ENCODE peak calls at places on chromosomes 5 and 9, in five cellular contexts. One of them, this sample, is unnamed.

GRCh38 chr5:158886086-158886485 is 213.6 kb downstream of the EBF1 start:
- DNase-seq in HCT116: no peak
- DNase-seq in HepG2: no peak
- DNase-seq in K562: no peak
- DNase-seq in GM12878: no peak
- DNase-seq in this sample: no peak

GRCh38 chr5:24365406-24365805 is 279.4 kb downstream of the CDH10 start:
- DNase-seq in HCT116: no peak
- DNase-seq in HepG2: no peak
- DNase-seq in K562: no peak
- DNase-seq in GM12878: no peak
- DNase-seq in this sample: no peak

GRCh38 chr5:79133121-79133656 is 21.6 kb downstream of the BHMT start:
- DNase-seq in HCT116: peak; percentile 45
- DNase-seq in HepG2: peak; percentile 7
- DNase-seq in K562: peak; percentile 15
- DNase-seq in GM12878: no peak
- DNase-seq in this sample: no peak

GRCh38 chr5:163104496-163104895 is 332.9 kb upstream of the CCNG1 start:
- DNase-seq in HCT116: no peak
- DNase-seq in HepG2: no peak
- DNase-seq in K562: no peak
- DNase-seq in GM12878: no peak
- DNase-seq in this sample: no peak

GRCh38 chr5:150303070-150303595 is 428 bp upstream of the ARSI start:
- DNase-seq in HCT116: no peak
- DNase-seq in HepG2: no peak
- DNase-seq in K562: no peak
- DNase-seq in GM12878: no peak
- DNase-seq in this sample: no peak

GRCh38 chr5:1409386-1410110 is 35.7 kb downstream of the SLC6A3 start:
- DNase-seq in HCT116: no peak
- DNase-seq in HepG2: no peak
- DNase-seq in K562: peak; percentile 72
- DNase-seq in GM12878: no peak
- DNase-seq in this sample: peak; percentile 11

GRCh38 chr5:18202147-18202546 is 567.9 kb downstream of the TAF11L14 start:
- DNase-seq in HCT116: no peak
- DNase-seq in HepG2: no peak
- DNase-seq in K562: no peak
- DNase-seq in GM12878: no peak
- DNase-seq in this sample: no peak

GRCh38 chr5:101942321-101942882 is 353.7 kb downstream of the SLCO4C1 start:
- DNase-seq in HCT116: peak; percentile 27
- DNase-seq in HepG2: peak; percentile 27
- DNase-seq in K562: no peak
- DNase-seq in GM12878: no peak
- DNase-seq in this sample: peak; percentile 22

GRCh38 chr5:172453986-172454354 is 355 bp downstream of the SH3PXD2B start:
- DNase-seq in HCT116: no peak
- DNase-seq in HepG2: no peak
- DNase-seq in K562: peak; percentile 38
- DNase-seq in GM12878: no peak
- DNase-seq in this sample: no peak

GRCh38 chr9:110536802-110537201 is 42.7 kb downstream of the SVEP1 start:
- DNase-seq in HCT116: no peak
- DNase-seq in HepG2: no peak
- DNase-seq in K562: no peak
- DNase-seq in GM12878: no peak
- DNase-seq in this sample: no peak

GRCh38 chr9:101585740-101586139 is 9.0 kb downstream of the PPP3R2 start:
- DNase-seq in HCT116: no peak
- DNase-seq in HepG2: no peak
- DNase-seq in K562: no peak
- DNase-seq in GM12878: no peak
- DNase-seq in this sample: no peak

GRCh38 chr5:82777106-82777505 is 300.1 kb downstream of the TMEM167A start:
- DNase-seq in HCT116: no peak
- DNase-seq in HepG2: no peak
- DNase-seq in K562: no peak
- DNase-seq in GM12878: no peak
- DNase-seq in this sample: no peak

GRCh38 chr5:149434162-149435014 is 55.3 kb upstream of the IL17B start:
- DNase-seq in HCT116: no peak
- DNase-seq in HepG2: no peak
- DNase-seq in K562: peak; percentile 84
- DNase-seq in GM12878: no peak
- DNase-seq in this sample: no peak

GRCh38 chr5:95572016-95572415 is 17.1 kb downstream of the ARSK start:
- DNase-seq in HCT116: no peak
- DNase-seq in HepG2: no peak
- DNase-seq in K562: no peak
- DNase-seq in GM12878: no peak
- DNase-seq in this sample: no peak

GRCh38 chr9:27572566-27572917 is 739 bp downstream of the C9orf72 start:
- DNase-seq in HCT116: no peak
- DNase-seq in HepG2: peak; percentile 30
- DNase-seq in K562: no peak
- DNase-seq in GM12878: no peak
- DNase-seq in this sample: peak; percentile 57

GRCh38 chr9:95373069-95373681 is 55.7 kb upstream of the FANCC start:
- DNase-seq in HCT116: no peak
- DNase-seq in HepG2: no peak
- DNase-seq in K562: no peak
- DNase-seq in GM12878: no peak
- DNase-seq in this sample: no peak

GRCh38 chr9:133235549-133236222 is 26.6 kb upstream of the OBP2B start:
- DNase-seq in HCT116: no peak
- DNase-seq in HepG2: no peak
- DNase-seq in K562: no peak
- DNase-seq in GM12878: no peak
- DNase-seq in this sample: no peak

GRCh38 chr9:138044485-138045383 is 167.2 kb downstream of the CACNA1B start:
- DNase-seq in HCT116: no peak
- DNase-seq in HepG2: no peak
- DNase-seq in K562: no peak
- DNase-seq in GM12878: no peak
- DNase-seq in this sample: no peak

GRCh38 chr5:33272288-33272687 is 168.5 kb upstream of the TARS1 start:
- DNase-seq in HCT116: peak; percentile 59
- DNase-seq in HepG2: no peak
- DNase-seq in K562: no peak
- DNase-seq in GM12878: no peak
- DNase-seq in this sample: no peak

GRCh38 chr5:120624021-120624563 is 160.0 kb downstream of the PRR16 start:
- DNase-seq in HCT116: no peak
- DNase-seq in HepG2: no peak
- DNase-seq in K562: no peak
- DNase-seq in GM12878: no peak
- DNase-seq in this sample: no peak

GRCh38 chr9:79166005-79166404 is 405.8 kb upstream of the TLE4 start:
- DNase-seq in HCT116: no peak
- DNase-seq in HepG2: no peak
- DNase-seq in K562: no peak
- DNase-seq in GM12878: no peak
- DNase-seq in this sample: no peak

GRCh38 chr5:14444988-14445387 is 136.6 kb upstream of the OTULINL start:
- DNase-seq in HCT116: no peak
- DNase-seq in HepG2: no peak
- DNase-seq in K562: no peak
- DNase-seq in GM12878: no peak
- DNase-seq in this sample: no peak

GRCh38 chr9:95494022-95494415 is 22.8 kb downstream of the PTCH1 start:
- DNase-seq in HCT116: no peak
- DNase-seq in HepG2: no peak
- DNase-seq in K562: no peak
- DNase-seq in GM12878: no peak
- DNase-seq in this sample: no peak

GRCh38 chr5:133969654-133970324 is 1.4 kb upstream of the C5orf15 start:
- DNase-seq in HCT116: no peak
- DNase-seq in HepG2: peak; percentile 94
- DNase-seq in K562: no peak
- DNase-seq in GM12878: peak; percentile 42
- DNase-seq in this sample: no peak

GRCh38 chr5:133968057-133968993 is at the start of gene C5orf15:
- DNase-seq in HCT116: peak; percentile 96
- DNase-seq in HepG2: peak; percentile 95
- DNase-seq in K562: peak; percentile 86
- DNase-seq in GM12878: peak; percentile 94
- DNase-seq in this sample: peak; percentile 90

GRCh38 chr5:133966090-133966489 is 2.3 kb downstream of the C5orf15 start:
- DNase-seq in HCT116: no peak
- DNase-seq in HepG2: no peak
- DNase-seq in K562: no peak
- DNase-seq in GM12878: no peak
- DNase-seq in this sample: no peak

GRCh38 chr5:133967124-133967523 is 1.3 kb downstream of the C5orf15 start:
- DNase-seq in HCT116: no peak
- DNase-seq in HepG2: no peak
- DNase-seq in K562: no peak
- DNase-seq in GM12878: no peak
- DNase-seq in this sample: no peak

DNA sequence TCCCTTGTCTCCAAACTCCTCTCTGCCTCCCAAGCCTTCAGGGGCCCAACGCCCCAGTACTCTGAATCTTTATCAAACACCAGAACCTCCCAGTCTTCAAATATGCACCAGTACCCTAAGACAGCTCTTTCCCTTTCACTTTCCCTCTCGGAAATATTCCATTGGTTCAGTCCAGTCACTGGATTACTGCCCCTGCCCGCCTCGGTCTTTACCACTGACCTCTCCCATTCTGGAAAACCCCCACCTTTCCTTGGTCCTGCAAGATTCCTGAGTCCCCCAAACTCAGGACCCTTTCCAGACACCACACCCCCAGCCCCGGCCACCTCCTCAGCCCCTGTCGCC is 739 bp downstream of the C5orf15 start:
- DNase-seq in HCT116: no peak
- DNase-seq in HepG2: no peak
- DNase-seq in K562: no peak
- DNase-seq in GM12878: no peak
- DNase-seq in this sample: no peak
- TF ChIP-seq ZNF274 in HCT116: no peak
- TF ChIP-seq ZNF274 in HepG2: no peak
- TF ChIP-seq ZNF274 in K562: no peak
- TF ChIP-seq ZNF274 in GM12878: no peak
- TF ChIP-seq ZNF274 in this sample: no peak

DNA sequence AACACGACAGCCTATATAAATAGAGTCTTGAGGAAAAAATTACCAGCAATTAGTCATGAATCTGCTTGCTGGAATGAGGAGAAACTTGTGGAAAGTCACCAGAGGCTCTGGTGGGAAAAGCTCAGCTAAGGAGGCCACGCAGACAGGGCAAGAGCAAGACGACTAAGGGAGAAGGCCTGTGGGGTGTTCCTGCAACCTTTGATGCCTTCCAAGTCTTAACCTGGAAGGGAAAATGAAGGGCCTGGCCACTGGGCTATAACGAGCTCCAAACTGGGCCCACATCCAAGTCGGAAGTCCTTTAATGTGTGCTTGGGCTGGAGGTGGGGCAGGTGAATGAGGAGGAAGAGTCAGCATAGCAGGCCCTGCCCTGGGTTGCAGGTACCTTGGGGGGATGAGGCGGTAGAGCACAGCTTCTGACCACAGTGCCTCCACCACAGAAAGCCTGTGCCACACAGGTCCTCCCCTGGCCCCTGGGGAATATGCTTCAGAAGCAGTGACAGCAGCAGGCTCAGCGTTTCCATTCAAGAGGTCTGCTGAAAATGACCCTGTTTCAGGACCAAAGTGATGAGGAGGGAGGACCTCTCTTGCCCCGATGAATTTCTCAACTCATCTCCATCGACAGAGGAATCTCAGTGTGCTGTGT is 92.8 kb upstream of the LRRTM2 start:
- DNase-seq in HCT116: peak; percentile 18
- DNase-seq in HepG2: peak; percentile 23
- DNase-seq in K562: no peak
- DNase-seq in GM12878: no peak
- DNase-seq in this sample: no peak
- H3K27me3 ChIP-seq in HCT116: no peaks in the 10 kb centered on the region
- H3K27me3 ChIP-seq in HepG2: no peaks in the 10 kb centered on the region
- H3K27me3 ChIP-seq in K562: no peaks in the 10 kb centered on the region
- H3K27me3 ChIP-seq in GM12878: no peaks in the 10 kb centered on the region
- H3K27me3 ChIP-seq in this sample: no peaks in the 10 kb centered on the region

GRCh38 chr9:97853056-97853843 is at the start of gene FOXE1:
- DNase-seq in HCT116: no peak
- DNase-seq in HepG2: no peak
- DNase-seq in K562: no peak
- DNase-seq in GM12878: no peak
- DNase-seq in this sample: no peak

GRCh38 chr9:97851450-97851883 is 1.6 kb upstream of the FOXE1 start:
- DNase-seq in HCT116: no peak
- DNase-seq in HepG2: no peak
- DNase-seq in K562: no peak
- DNase-seq in GM12878: no peak
- DNase-seq in this sample: no peak

GRCh38 chr9:97850746-97851449 is 2.1 kb upstream of the FOXE1 start:
- DNase-seq in HCT116: no peak
- DNase-seq in HepG2: no peak
- DNase-seq in K562: no peak
- DNase-seq in GM12878: no peak
- DNase-seq in this sample: no peak

GRCh38 chr9:97852399-97853055 is 499 bp upstream of the FOXE1 start:
- DNase-seq in HCT116: no peak
- DNase-seq in HepG2: no peak
- DNase-seq in K562: no peak
- DNase-seq in GM12878: no peak
- DNase-seq in this sample: no peak

GRCh38 chr9:97852001-97852398 is 1.0 kb upstream of the FOXE1 start:
- DNase-seq in HCT116: no peak
- DNase-seq in HepG2: no peak
- DNase-seq in K562: no peak
- DNase-seq in GM12878: no peak
- DNase-seq in this sample: no peak
- H3K4me3 ChIP-seq in HCT116: no peak overlapping the region
- H3K4me3 ChIP-seq in HepG2: no peak overlapping the region
- H3K4me3 ChIP-seq in K562: no peak overlapping the region
- H3K4me3 ChIP-seq in GM12878: no peak overlapping the region
- H3K4me3 ChIP-seq in this sample: peak overlapping the region; percentile 41

DNA sequence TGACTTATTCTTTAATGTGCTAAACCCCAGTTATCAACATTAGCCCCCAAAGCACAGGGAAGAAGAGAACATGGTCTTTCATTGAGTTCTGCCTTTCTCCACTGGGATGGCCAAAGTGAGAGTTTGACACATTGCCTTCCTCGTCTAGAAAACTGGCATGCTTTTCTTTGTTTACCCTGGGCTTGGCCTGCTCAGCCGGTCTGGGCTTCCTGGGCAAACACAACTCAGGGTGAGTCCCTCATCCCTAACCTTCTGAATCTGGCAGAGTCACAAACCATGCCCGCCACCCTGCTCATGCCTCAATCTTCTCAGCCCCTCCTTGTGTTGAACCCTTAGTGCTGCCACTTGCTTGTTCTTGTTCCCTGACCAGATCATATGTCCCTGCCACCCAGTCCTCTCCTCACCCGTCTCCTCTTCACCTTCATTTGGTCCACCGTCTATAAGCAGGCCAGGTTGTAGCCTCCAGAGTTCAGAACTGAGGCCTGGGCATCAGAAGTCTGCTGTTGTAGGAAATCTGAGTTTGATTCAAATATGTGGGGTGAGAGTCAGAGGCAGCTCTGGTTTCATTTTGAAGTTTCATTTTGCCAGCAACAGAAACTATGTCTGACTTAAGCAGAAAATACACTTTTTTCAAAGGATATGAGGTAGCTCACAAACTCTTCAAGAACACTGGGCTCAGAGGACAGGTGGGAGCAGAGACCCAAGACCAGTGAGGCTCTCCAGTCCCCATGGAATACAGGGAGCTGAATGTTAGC is 217.6 kb downstream of the NDUFS4 start:
- DNase-seq in HCT116: no peak
- DNase-seq in HepG2: no peak
- DNase-seq in K562: no peak
- DNase-seq in GM12878: no peak
- DNase-seq in this sample: no peak
- TF ChIP-seq ZNF274 in HCT116: no peak
- TF ChIP-seq ZNF274 in HepG2: no peak
- TF ChIP-seq ZNF274 in K562: no peak
- TF ChIP-seq ZNF274 in GM12878: no peak
- TF ChIP-seq ZNF274 in this sample: no peak